ENCODE peak calls at places on chromosomes 1 and 21, in four cellular contexts. A is heart left ventricle, P is Peyer's patch, F is GM12878. T is an unnamed sample.

GRCh38 chr1:48114596-48115384 is 107.7 kb upstream of the SLC5A9 start:
- DNase-seq in A (no peak), P (no peak), F (no peak), T (no peak)

GRCh38 chr1:64228181-64228957 is 24.9 kb downstream of the UBE2U start:
- DNase-seq in A (no peak), P (no peak), F (no peak), T (no peak)

GRCh38 chr1:243261389-243261788 is 5.5 kb downstream of the SDCCAG8 start:
- DNase-seq in A (no peak), P (no peak), F (no peak), T (no peak)

GRCh38 chr1:67741786-67742185 is 56.8 kb downstream of the GADD45A start:
- DNase-seq in A (no peak), P (no peak), F (no peak), T (no peak)

GRCh38 chr1:163094589-163094988 is 25.4 kb downstream of the RGS4 start:
- DNase-seq in A (no peak), P (no peak), F (no peak), T (no peak)

GRCh38 chr1:14666376-14666775 is 67.9 kb downstream of the KAZN start:
- DNase-seq in A (no peak), P (no peak), F (no peak), T (no peak)

GRCh38 chr1:201573030-201573429 is 34.1 kb downstream of the NAV1 start:
- DNase-seq in A (no peak), P (no peak), F (no peak), T (no peak)

GRCh38 chr1:19010503-19010902 is 54.0 kb upstream of the IFFO2 start:
- DNase-seq in A (no peak), P (no peak), F (no peak), T (no peak)

GRCh38 chr1:8914471-8914870 is 31.2 kb upstream of the CA6 start:
- DNase-seq in A (no peak), P (no peak), F (no peak), T (no peak)

GRCh38 chr21:20570824-20571232 is 427.4 kb upstream of the NCAM2 start:
- DNase-seq in A (no peak), P (no peak), F (no peak), T (no peak)

GRCh38 chr1:149883598-149884247 is 15.6 kb upstream of the BOLA1 start:
- DNase-seq in A (no peak), P (peak; percentile 27), F (no peak), T (peak; percentile 48)

GRCh38 chr1:90193116-90193515 is 198.2 kb downstream of the ZNF326 start:
- DNase-seq in A (no peak), P (no peak), F (no peak), T (no peak)

GRCh38 chr1:69109276-69109675 is 458.4 kb upstream of the LRRC7 start:
- DNase-seq in A (no peak), P (no peak), F (no peak), T (no peak)

GRCh38 chr1:12400030-12400693 is 170.3 kb downstream of the VPS13D start:
- DNase-seq in A (no peak), P (no peak), F (no peak), T (no peak)

GRCh38 chr1:44808938-44809917 is 905 bp downstream of the BTBD19 start:
- DNase-seq in A (peak; percentile 73), P (peak; percentile 92), F (peak; percentile 84), T (peak; percentile 91)

GRCh38 chr1:155976062-155976912 is 2.1 kb downstream of the ARHGEF2 start:
- DNase-seq in A (peak; percentile 77), P (peak; percentile 85), F (no peak), T (peak; percentile 94)

GRCh38 chr1:203200059-203200553 is 13.6 kb upstream of the CHI3L1 start:
- DNase-seq in A (peak; percentile 28), P (peak; percentile 35), F (no peak), T (no peak)

DNA sequence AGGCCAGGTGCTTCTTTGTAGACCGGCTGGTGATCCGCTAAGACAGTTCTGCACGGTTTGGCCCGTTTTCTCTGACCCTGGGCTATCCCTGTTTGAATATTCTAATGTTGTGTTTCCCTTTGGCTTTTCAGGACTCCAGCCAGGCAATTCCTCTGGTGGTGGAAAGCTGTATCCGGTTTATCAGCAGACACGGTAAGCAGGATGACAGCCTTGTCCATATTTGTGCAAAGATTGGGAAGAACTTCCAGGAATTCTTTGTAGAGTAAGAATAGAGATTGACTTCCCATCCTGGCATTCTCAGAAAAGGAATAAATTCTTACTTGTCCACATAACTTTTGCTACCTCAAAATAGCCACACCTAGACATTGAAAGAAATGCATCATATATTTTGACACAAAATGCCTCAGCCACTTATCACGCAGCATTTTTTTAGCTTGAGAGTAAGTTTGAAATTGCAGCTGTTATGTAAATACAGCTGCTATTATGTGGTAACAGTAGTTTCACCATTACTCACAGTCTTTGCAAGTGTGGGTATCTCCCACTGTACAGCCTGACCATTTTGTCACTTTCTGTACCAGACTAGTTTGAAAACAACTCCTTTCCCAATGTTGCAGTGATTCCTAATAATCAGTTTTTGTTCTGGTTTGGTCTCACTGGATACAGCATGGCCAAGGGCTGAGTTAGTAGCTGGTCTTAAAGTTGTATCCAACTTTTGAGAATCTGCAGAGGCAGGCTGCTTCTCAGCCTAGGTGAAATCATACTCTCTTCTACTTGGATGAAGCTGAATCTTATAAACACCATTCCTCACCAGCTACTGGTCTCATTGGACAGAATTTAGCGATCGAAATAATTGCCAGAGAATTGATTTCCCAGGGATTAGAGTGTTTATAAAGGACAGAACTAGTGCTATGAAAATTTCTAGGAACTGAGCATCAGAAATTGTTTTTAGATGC is 40.0 kb upstream of the IKBKE start:
- DNase-seq in A (no peak), P (no peak), F (peak; percentile 48), T (no peak)
- TF ChIP-seq POLR2A in A (no peak), P (no peak), F (no peak), T (no peak)

DNA sequence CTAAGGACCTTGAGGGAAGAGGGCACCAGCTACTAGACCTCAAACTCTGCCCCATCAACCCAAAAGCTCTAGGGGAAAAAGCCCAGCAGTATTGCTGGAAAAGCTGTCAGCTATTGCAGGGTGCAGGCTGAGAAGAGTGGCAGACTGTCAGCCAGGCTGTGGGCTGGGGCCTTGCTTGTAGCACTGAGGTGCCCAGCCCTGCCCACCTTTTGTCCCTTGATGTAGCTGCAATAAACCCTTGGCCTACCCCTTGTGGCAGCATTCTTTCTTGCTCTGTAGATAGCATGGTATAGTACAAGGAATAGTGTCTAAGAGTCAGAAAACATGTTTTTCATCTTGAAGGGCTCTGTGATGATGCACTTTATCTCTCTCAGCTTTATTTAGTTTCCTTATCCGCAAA is 39.4 kb downstream of the CDC14A start:
- DNase-seq in A (no peak), P (no peak), F (no peak), T (no peak)
- TF ChIP-seq CTCF in A (no peak), P (no peak), F (no peak), T (no peak)

DNA sequence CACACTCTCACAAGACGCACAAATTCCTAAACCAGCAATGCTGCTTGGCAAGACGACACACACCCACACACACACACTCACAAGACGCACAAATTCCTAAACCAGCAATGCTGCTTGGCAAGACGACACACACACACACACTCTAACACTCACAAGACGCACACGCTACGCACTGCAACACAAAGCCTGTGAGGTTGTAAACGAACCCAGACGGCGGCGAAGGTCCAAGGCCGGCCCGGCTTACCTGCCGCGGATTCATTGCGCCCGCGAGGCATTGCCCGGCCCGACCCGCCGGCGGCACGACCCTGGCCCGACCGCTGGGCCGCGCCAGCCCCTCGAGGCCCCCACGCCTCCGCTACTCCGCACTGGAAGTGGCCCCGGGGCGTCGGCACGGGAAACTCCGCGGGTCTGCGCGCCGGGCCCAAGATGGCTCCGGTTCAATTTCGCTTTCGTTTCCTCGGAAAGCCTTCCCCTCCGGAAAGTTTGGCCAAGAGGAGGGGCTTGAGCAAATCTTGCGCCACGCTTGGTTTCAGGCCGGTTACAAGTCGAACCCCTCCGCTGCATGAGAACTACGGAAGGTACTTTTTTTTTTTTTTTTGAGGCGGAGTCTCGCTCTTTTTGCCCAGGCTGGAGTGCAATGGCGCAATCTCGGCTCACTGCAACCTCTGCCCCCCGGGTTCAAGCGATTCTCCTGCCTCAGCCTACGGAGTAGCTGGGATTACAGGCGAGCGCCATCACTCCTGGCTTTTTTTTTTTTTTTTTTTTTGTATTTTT is at the start of gene ADAR:
- DNase-seq in A (peak; percentile 91), P (peak; percentile 96), F (peak; percentile 89), T (peak; percentile 93)
- TF ChIP-seq POLR2A in A (peak; percentile 50), P (peak; percentile 41), F (peak; percentile 84), T (no peak)

DNA sequence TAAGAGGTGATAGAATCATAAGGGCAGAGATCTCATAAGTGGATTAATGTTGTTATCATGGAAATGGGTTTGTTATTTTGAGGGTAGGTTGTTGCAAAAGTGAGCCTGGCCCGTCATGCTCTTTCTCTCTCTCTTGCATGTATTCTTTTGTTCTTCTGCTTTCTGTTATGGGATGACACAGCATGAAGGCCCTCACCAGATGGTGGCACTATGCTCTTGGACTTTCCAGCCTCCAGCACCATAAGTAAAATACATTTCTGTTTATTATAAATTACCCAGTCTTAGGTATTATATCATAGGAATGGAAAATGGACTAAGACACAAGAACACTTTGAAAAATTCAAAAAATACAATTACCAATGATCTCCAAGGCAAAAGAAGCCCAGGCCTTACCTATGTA is 676.1 kb downstream of the PTPRU start:
- DNase-seq in A (no peak), P (no peak), F (no peak), T (no peak)
- TF ChIP-seq CTCF in A (no peak), P (no peak), F (no peak), T (no peak)

T was measured in lower leg skin.